ENCODE peak calls at places on chromosomes 16 and 17, in six cellular contexts. One of them, this sample, is unnamed.

GRCh38 chr16:15401972-15402371 is 6.4 kb downstream of the MPV17L start:
- DNase-seq in heart left ventricle: no peak
- DNase-seq in mesothelial cell of epicardium: no peak
- DNase-seq in left ventricle myocardium inferior: no peak
- DNase-seq in tibial artery: no peak
- DNase-seq in heart right ventricle: no peak
- DNase-seq in this sample: no peak

GRCh38 chr16:77171750-77172635 is 19.0 kb upstream of the MON1B start:
- DNase-seq in heart left ventricle: no peak
- DNase-seq in mesothelial cell of epicardium: no peak
- DNase-seq in left ventricle myocardium inferior: no peak
- DNase-seq in tibial artery: no peak
- DNase-seq in heart right ventricle: no peak
- DNase-seq in this sample: no peak

GRCh38 chr17:62805234-62805633 is 2.9 kb downstream of the MARCHF10 start:
- DNase-seq in heart left ventricle: no peak
- DNase-seq in mesothelial cell of epicardium: no peak
- DNase-seq in left ventricle myocardium inferior: no peak
- DNase-seq in tibial artery: no peak
- DNase-seq in heart right ventricle: no peak
- DNase-seq in this sample: no peak

GRCh38 chr17:12983986-12984932 is 33.6 kb downstream of the ELAC2 start:
- DNase-seq in heart left ventricle: peak
- DNase-seq in mesothelial cell of epicardium: no peak
- DNase-seq in left ventricle myocardium inferior: peak
- DNase-seq in tibial artery: peak
- DNase-seq in heart right ventricle: peak
- DNase-seq in this sample: no peak

GRCh38 chr17:1939979-1940809 is 84.9 kb downstream of the RTN4RL1 start:
- DNase-seq in heart left ventricle: no peak
- DNase-seq in mesothelial cell of epicardium: no peak
- DNase-seq in left ventricle myocardium inferior: no peak
- DNase-seq in tibial artery: no peak
- DNase-seq in heart right ventricle: no peak
- DNase-seq in this sample: no peak

GRCh38 chr16:72590179-72590937 is 418.4 kb upstream of the PMFBP1 start:
- DNase-seq in heart left ventricle: no peak
- DNase-seq in mesothelial cell of epicardium: no peak
- DNase-seq in left ventricle myocardium inferior: no peak
- DNase-seq in tibial artery: no peak
- DNase-seq in heart right ventricle: no peak
- DNase-seq in this sample: no peak

GRCh38 chr17:20955437-20956323 is 87.1 kb downstream of the USP22 start:
- DNase-seq in heart left ventricle: no peak
- DNase-seq in mesothelial cell of epicardium: no peak
- DNase-seq in left ventricle myocardium inferior: peak
- DNase-seq in tibial artery: peak
- DNase-seq in heart right ventricle: no peak
- DNase-seq in this sample: no peak

GRCh38 chr16:48613061-48613957 is 3.3 kb upstream of the N4BP1 start:
- DNase-seq in heart left ventricle: no peak
- DNase-seq in mesothelial cell of epicardium: no peak
- DNase-seq in left ventricle myocardium inferior: no peak
- DNase-seq in tibial artery: no peak
- DNase-seq in heart right ventricle: no peak
- DNase-seq in this sample: peak

GRCh38 chr16:27759947-27760844 is 210.3 kb downstream of the KATNIP start:
- DNase-seq in heart left ventricle: no peak
- DNase-seq in mesothelial cell of epicardium: no peak
- DNase-seq in left ventricle myocardium inferior: no peak
- DNase-seq in tibial artery: no peak
- DNase-seq in heart right ventricle: no peak
- DNase-seq in this sample: no peak

GRCh38 chr17:40021471-40021961 is 6.3 kb downstream of the CSF3 start:
- DNase-seq in heart left ventricle: no peak
- DNase-seq in mesothelial cell of epicardium: no peak
- DNase-seq in left ventricle myocardium inferior: no peak
- DNase-seq in tibial artery: peak
- DNase-seq in heart right ventricle: no peak
- DNase-seq in this sample: no peak

GRCh38 chr17:5282639-5283217 is 644 bp downstream of the RABEP1 start:
- DNase-seq in heart left ventricle: peak
- DNase-seq in mesothelial cell of epicardium: no peak
- DNase-seq in left ventricle myocardium inferior: peak
- DNase-seq in tibial artery: no peak
- DNase-seq in heart right ventricle: peak
- DNase-seq in this sample: no peak

GRCh38 chr16:49492090-49492801 is 118.6 kb downstream of the C16orf78 start:
- DNase-seq in heart left ventricle: peak
- DNase-seq in mesothelial cell of epicardium: peak
- DNase-seq in left ventricle myocardium inferior: peak
- DNase-seq in tibial artery: peak
- DNase-seq in heart right ventricle: peak
- DNase-seq in this sample: peak

GRCh38 chr17:67679225-67679624 is 38.5 kb upstream of the NOL11 start:
- DNase-seq in heart left ventricle: no peak
- DNase-seq in mesothelial cell of epicardium: no peak
- DNase-seq in left ventricle myocardium inferior: no peak
- DNase-seq in tibial artery: no peak
- DNase-seq in heart right ventricle: no peak
- DNase-seq in this sample: no peak

GRCh38 chr16:4358831-4359561 is 7.9 kb upstream of the PAM16 start:
- DNase-seq in heart left ventricle: no peak
- DNase-seq in mesothelial cell of epicardium: peak
- DNase-seq in left ventricle myocardium inferior: peak
- DNase-seq in tibial artery: no peak
- DNase-seq in heart right ventricle: peak
- DNase-seq in this sample: peak

GRCh38 chr17:51636291-51636690 is 375.9 kb downstream of the UTP18 start:
- DNase-seq in heart left ventricle: no peak
- DNase-seq in mesothelial cell of epicardium: no peak
- DNase-seq in left ventricle myocardium inferior: no peak
- DNase-seq in tibial artery: no peak
- DNase-seq in heart right ventricle: no peak
- DNase-seq in this sample: no peak

GRCh38 chr17:32240745-32241144 is 24.9 kb upstream of the RHBDL3 start:
- DNase-seq in heart left ventricle: peak
- DNase-seq in mesothelial cell of epicardium: no peak
- DNase-seq in left ventricle myocardium inferior: peak
- DNase-seq in tibial artery: no peak
- DNase-seq in heart right ventricle: peak
- DNase-seq in this sample: no peak

GRCh38 chr16:31707743-31708335 is 165.8 kb upstream of the ZNF267 start:
- DNase-seq in heart left ventricle: no peak
- DNase-seq in mesothelial cell of epicardium: no peak
- DNase-seq in left ventricle myocardium inferior: no peak
- DNase-seq in tibial artery: no peak
- DNase-seq in heart right ventricle: no peak
- DNase-seq in this sample: no peak

GRCh38 chr16:85348921-85349334 is 236.7 kb upstream of the CIBAR2 start:
- DNase-seq in heart left ventricle: no peak
- DNase-seq in mesothelial cell of epicardium: no peak
- DNase-seq in left ventricle myocardium inferior: no peak
- DNase-seq in tibial artery: no peak
- DNase-seq in heart right ventricle: no peak
- DNase-seq in this sample: no peak

GRCh38 chr16:12160815-12161550 is 184.4 kb downstream of the SNX29 start:
- DNase-seq in heart left ventricle: no peak
- DNase-seq in mesothelial cell of epicardium: no peak
- DNase-seq in left ventricle myocardium inferior: no peak
- DNase-seq in tibial artery: no peak
- DNase-seq in heart right ventricle: no peak
- DNase-seq in this sample: no peak

GRCh38 chr17:39688945-39689344 is 1.1 kb upstream of the PGAP3 start:
- DNase-seq in heart left ventricle: no peak
- DNase-seq in mesothelial cell of epicardium: no peak
- DNase-seq in left ventricle myocardium inferior: no peak
- DNase-seq in tibial artery: no peak
- DNase-seq in heart right ventricle: no peak
- DNase-seq in this sample: no peak

GRCh38 chr16:23025692-23026305 is 123.5 kb downstream of the USP31 start:
- DNase-seq in heart left ventricle: no peak
- DNase-seq in mesothelial cell of epicardium: no peak
- DNase-seq in left ventricle myocardium inferior: no peak
- DNase-seq in tibial artery: no peak
- DNase-seq in heart right ventricle: no peak
- DNase-seq in this sample: no peak

GRCh38 chr16:67923414-67924127 is 8.1 kb downstream of the CTRL start:
- DNase-seq in heart left ventricle: no peak
- DNase-seq in mesothelial cell of epicardium: no peak
- DNase-seq in left ventricle myocardium inferior: no peak
- DNase-seq in tibial artery: no peak
- DNase-seq in heart right ventricle: no peak
- DNase-seq in this sample: no peak
- TF ChIP-seq CTCF in heart left ventricle: no peak
- TF ChIP-seq CTCF in mesothelial cell of epicardium: no peak
- TF ChIP-seq CTCF in left ventricle myocardium inferior: no peak
- TF ChIP-seq CTCF in tibial artery: no peak
- TF ChIP-seq CTCF in heart right ventricle: no peak
- TF ChIP-seq CTCF in this sample: no peak

GRCh38 chr17:81380682-81381518 is 14.4 kb upstream of the BAHCC1 start:
- DNase-seq in heart left ventricle: no peak
- DNase-seq in mesothelial cell of epicardium: no peak
- DNase-seq in left ventricle myocardium inferior: no peak
- DNase-seq in tibial artery: no peak
- DNase-seq in heart right ventricle: no peak
- DNase-seq in this sample: no peak

GRCh38 chr17:81376946-81377733 is 18.1 kb upstream of the BAHCC1 start:
- DNase-seq in heart left ventricle: no peak
- DNase-seq in mesothelial cell of epicardium: no peak
- DNase-seq in left ventricle myocardium inferior: no peak
- DNase-seq in tibial artery: no peak
- DNase-seq in heart right ventricle: no peak
- DNase-seq in this sample: no peak

GRCh38 chr17:81380117-81380516 is 15.1 kb upstream of the BAHCC1 start:
- DNase-seq in heart left ventricle: no peak
- DNase-seq in mesothelial cell of epicardium: no peak
- DNase-seq in left ventricle myocardium inferior: no peak
- DNase-seq in tibial artery: no peak
- DNase-seq in heart right ventricle: no peak
- DNase-seq in this sample: no peak

GRCh38 chr17:81379523-81379942 is 15.7 kb upstream of the BAHCC1 start:
- DNase-seq in heart left ventricle: no peak
- DNase-seq in mesothelial cell of epicardium: no peak
- DNase-seq in left ventricle myocardium inferior: no peak
- DNase-seq in tibial artery: no peak
- DNase-seq in heart right ventricle: no peak
- DNase-seq in this sample: no peak

DNA sequence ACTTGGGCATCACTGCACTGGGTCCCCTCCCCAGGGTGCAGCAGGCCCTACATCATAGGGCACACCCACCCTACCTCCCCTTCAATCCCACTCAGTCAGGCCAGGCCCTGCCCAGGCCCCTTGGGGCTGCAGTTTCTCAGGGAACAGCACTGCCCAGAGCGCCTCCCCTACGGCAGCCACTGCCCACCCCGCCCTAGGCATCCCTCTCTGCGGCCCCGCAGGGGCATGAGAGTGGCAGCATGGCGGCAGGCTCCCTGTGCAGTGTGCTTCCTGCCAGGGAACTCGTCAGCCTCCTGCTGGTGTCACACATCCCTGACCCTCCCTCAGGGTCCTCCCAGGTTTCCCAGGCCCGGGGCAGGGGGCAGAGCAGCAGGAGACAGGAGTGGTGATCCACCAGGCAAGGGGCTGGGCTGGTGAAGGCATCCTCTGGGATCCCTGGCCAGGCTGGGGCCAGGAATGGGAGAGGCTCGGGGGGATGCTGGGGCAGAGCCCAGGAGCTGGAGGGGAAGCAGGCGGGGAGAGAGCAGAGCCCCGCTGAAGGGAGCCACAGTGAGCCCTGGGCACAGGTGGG is 16.2 kb upstream of the BAHCC1 start:
- DNase-seq in heart left ventricle: no peak
- DNase-seq in mesothelial cell of epicardium: no peak
- DNase-seq in left ventricle myocardium inferior: no peak
- DNase-seq in tibial artery: no peak
- DNase-seq in heart right ventricle: no peak
- DNase-seq in this sample: no peak
- TF ChIP-seq CTCF in heart left ventricle: no peak
- TF ChIP-seq CTCF in mesothelial cell of epicardium: no peak
- TF ChIP-seq CTCF in left ventricle myocardium inferior: no peak
- TF ChIP-seq CTCF in tibial artery: no peak
- TF ChIP-seq CTCF in heart right ventricle: no peak
- TF ChIP-seq CTCF in this sample: no peak

GRCh38 chr16:58656872-58657271 is 27.2 kb upstream of the CNOT1 start:
- DNase-seq in heart left ventricle: no peak
- DNase-seq in mesothelial cell of epicardium: no peak
- DNase-seq in left ventricle myocardium inferior: no peak
- DNase-seq in tibial artery: no peak
- DNase-seq in heart right ventricle: no peak
- DNase-seq in this sample: no peak

GRCh38 chr16:58658796-58659211 is 25.8 kb downstream of the SLC38A7 start:
- DNase-seq in heart left ventricle: no peak
- DNase-seq in mesothelial cell of epicardium: no peak
- DNase-seq in left ventricle myocardium inferior: no peak
- DNase-seq in tibial artery: no peak
- DNase-seq in heart right ventricle: no peak
- DNase-seq in this sample: no peak

GRCh38 chr16:58665200-58665599 is 19.4 kb downstream of the SLC38A7 start:
- DNase-seq in heart left ventricle: no peak
- DNase-seq in mesothelial cell of epicardium: no peak
- DNase-seq in left ventricle myocardium inferior: no peak
- DNase-seq in tibial artery: no peak
- DNase-seq in heart right ventricle: no peak
- DNase-seq in this sample: no peak

GRCh38 chr16:58661199-58661830 is 23.3 kb downstream of the SLC38A7 start:
- DNase-seq in heart left ventricle: peak
- DNase-seq in mesothelial cell of epicardium: no peak
- DNase-seq in left ventricle myocardium inferior: peak
- DNase-seq in tibial artery: peak
- DNase-seq in heart right ventricle: no peak
- DNase-seq in this sample: no peak
- TF ChIP-seq CTCF in heart left ventricle: peak
- TF ChIP-seq CTCF in mesothelial cell of epicardium: peak
- TF ChIP-seq CTCF in left ventricle myocardium inferior: peak
- TF ChIP-seq CTCF in tibial artery: peak
- TF ChIP-seq CTCF in heart right ventricle: peak
- TF ChIP-seq CTCF in this sample: no peak

GRCh38 chr16:30416624-30417298 is 9.4 kb downstream of the ZNF771 start:
- DNase-seq in heart left ventricle: no peak
- DNase-seq in mesothelial cell of epicardium: no peak
- DNase-seq in left ventricle myocardium inferior: no peak
- DNase-seq in tibial artery: no peak
- DNase-seq in heart right ventricle: no peak
- DNase-seq in this sample: no peak

GRCh38 chr16:30416047-30416603 is 8.7 kb downstream of the ZNF771 start:
- DNase-seq in heart left ventricle: no peak
- DNase-seq in mesothelial cell of epicardium: no peak
- DNase-seq in left ventricle myocardium inferior: no peak
- DNase-seq in tibial artery: no peak
- DNase-seq in heart right ventricle: no peak
- DNase-seq in this sample: no peak

GRCh38 chr16:30421010-30421409 is 8.8 kb downstream of the DCTPP1 start:
- DNase-seq in heart left ventricle: no peak
- DNase-seq in mesothelial cell of epicardium: no peak
- DNase-seq in left ventricle myocardium inferior: no peak
- DNase-seq in tibial artery: no peak
- DNase-seq in heart right ventricle: no peak
- DNase-seq in this sample: no peak

GRCh38 chr16:30417447-30418349 is 10.3 kb downstream of the ZNF771 start:
- DNase-seq in heart left ventricle: peak
- DNase-seq in mesothelial cell of epicardium: peak
- DNase-seq in left ventricle myocardium inferior: peak
- DNase-seq in tibial artery: peak
- DNase-seq in heart right ventricle: peak
- DNase-seq in this sample: peak

GRCh38 chr16:30418350-30419181 is 11.2 kb downstream of the ZNF771 start:
- DNase-seq in heart left ventricle: no peak
- DNase-seq in mesothelial cell of epicardium: no peak
- DNase-seq in left ventricle myocardium inferior: no peak
- DNase-seq in tibial artery: no peak
- DNase-seq in heart right ventricle: no peak
- DNase-seq in this sample: no peak
- TF ChIP-seq CTCF in heart left ventricle: no peak
- TF ChIP-seq CTCF in mesothelial cell of epicardium: no peak
- TF ChIP-seq CTCF in left ventricle myocardium inferior: no peak
- TF ChIP-seq CTCF in tibial artery: no peak
- TF ChIP-seq CTCF in heart right ventricle: no peak
- TF ChIP-seq CTCF in this sample: no peak

This sample was measured in natural killer cell.